ENCODE peak calls at places on chromosomes 3 and 15, in ten cellular contexts. One of them, this sample, is unnamed.

GRCh38 chr15:84079885-84080777 is 155.4 kb upstream of the GOLGA6L4 start:
- DNase-seq in brain microvascular endothelial cell: no peak
- DNase-seq in neural progenitor cell: peak
- DNase-seq in effector CD8-positive, alpha-beta T cell: no peak
- DNase-seq in HTR-8/SVneo: no peak
- DNase-seq in GM18507: no peak
- DNase-seq in caudate nucleus: peak
- DNase-seq in activated T-helper 1 cell treated with anti-CD3 and anti-CD28 coated beads, Interleukin-2, amount 50 U/mL, for 16 hours: peak
- DNase-seq in non-pigmented ciliary epithelial cell: no peak
- DNase-seq in T-helper 1 cell: peak
- DNase-seq in this sample: no peak

GRCh38 chr3:89002166-89002565 is 105.3 kb upstream of the EPHA3 start:
- DNase-seq in brain microvascular endothelial cell: no peak
- DNase-seq in neural progenitor cell: no peak
- DNase-seq in effector CD8-positive, alpha-beta T cell: no peak
- DNase-seq in HTR-8/SVneo: no peak
- DNase-seq in GM18507: no peak
- DNase-seq in caudate nucleus: no peak
- DNase-seq in activated T-helper 1 cell treated with anti-CD3 and anti-CD28 coated beads, Interleukin-2, amount 50 U/mL, for 16 hours: no peak
- DNase-seq in non-pigmented ciliary epithelial cell: no peak
- DNase-seq in T-helper 1 cell: no peak
- DNase-seq in this sample: no peak

GRCh38 chr3:52047295-52047960 is 8.9 kb downstream of the DUSP7 start:
- DNase-seq in brain microvascular endothelial cell: no peak
- DNase-seq in neural progenitor cell: no peak
- DNase-seq in effector CD8-positive, alpha-beta T cell: no peak
- DNase-seq in HTR-8/SVneo: no peak
- DNase-seq in GM18507: no peak
- DNase-seq in caudate nucleus: peak
- DNase-seq in activated T-helper 1 cell treated with anti-CD3 and anti-CD28 coated beads, Interleukin-2, amount 50 U/mL, for 16 hours: no peak
- DNase-seq in non-pigmented ciliary epithelial cell: no peak
- DNase-seq in T-helper 1 cell: no peak
- DNase-seq in this sample: no peak

GRCh38 chr15:33860749-33861148 is 107.5 kb upstream of the CHRM5 start:
- DNase-seq in brain microvascular endothelial cell: peak
- DNase-seq in neural progenitor cell: no peak
- DNase-seq in effector CD8-positive, alpha-beta T cell: no peak
- DNase-seq in HTR-8/SVneo: peak
- DNase-seq in GM18507: no peak
- DNase-seq in caudate nucleus: no peak
- DNase-seq in activated T-helper 1 cell treated with anti-CD3 and anti-CD28 coated beads, Interleukin-2, amount 50 U/mL, for 16 hours: no peak
- DNase-seq in non-pigmented ciliary epithelial cell: peak
- DNase-seq in T-helper 1 cell: no peak
- DNase-seq in this sample: no peak

GRCh38 chr3:177772908-177773557 is 575.8 kb upstream of the TBL1XR1 start:
- DNase-seq in brain microvascular endothelial cell: no peak
- DNase-seq in neural progenitor cell: no peak
- DNase-seq in effector CD8-positive, alpha-beta T cell: no peak
- DNase-seq in HTR-8/SVneo: no peak
- DNase-seq in GM18507: no peak
- DNase-seq in caudate nucleus: no peak
- DNase-seq in activated T-helper 1 cell treated with anti-CD3 and anti-CD28 coated beads, Interleukin-2, amount 50 U/mL, for 16 hours: no peak
- DNase-seq in non-pigmented ciliary epithelial cell: no peak
- DNase-seq in T-helper 1 cell: no peak
- DNase-seq in this sample: no peak

GRCh38 chr15:80662756-80663553 is 32.2 kb upstream of the ABHD17C start:
- DNase-seq in brain microvascular endothelial cell: no peak
- DNase-seq in neural progenitor cell: no peak
- DNase-seq in effector CD8-positive, alpha-beta T cell: no peak
- DNase-seq in HTR-8/SVneo: no peak
- DNase-seq in GM18507: no peak
- DNase-seq in caudate nucleus: no peak
- DNase-seq in activated T-helper 1 cell treated with anti-CD3 and anti-CD28 coated beads, Interleukin-2, amount 50 U/mL, for 16 hours: no peak
- DNase-seq in non-pigmented ciliary epithelial cell: no peak
- DNase-seq in T-helper 1 cell: no peak
- DNase-seq in this sample: no peak

GRCh38 chr3:7977245-7978103 is 524.1 kb upstream of the LMCD1 start:
- DNase-seq in brain microvascular endothelial cell: peak
- DNase-seq in neural progenitor cell: no peak
- DNase-seq in effector CD8-positive, alpha-beta T cell: no peak
- DNase-seq in HTR-8/SVneo: no peak
- DNase-seq in GM18507: no peak
- DNase-seq in caudate nucleus: no peak
- DNase-seq in activated T-helper 1 cell treated with anti-CD3 and anti-CD28 coated beads, Interleukin-2, amount 50 U/mL, for 16 hours: no peak
- DNase-seq in non-pigmented ciliary epithelial cell: peak
- DNase-seq in T-helper 1 cell: no peak
- DNase-seq in this sample: no peak

GRCh38 chr15:32840481-32841245 is 122.9 kb downstream of the GREM1 start:
- DNase-seq in brain microvascular endothelial cell: no peak
- DNase-seq in neural progenitor cell: no peak
- DNase-seq in effector CD8-positive, alpha-beta T cell: no peak
- DNase-seq in HTR-8/SVneo: no peak
- DNase-seq in GM18507: no peak
- DNase-seq in caudate nucleus: no peak
- DNase-seq in activated T-helper 1 cell treated with anti-CD3 and anti-CD28 coated beads, Interleukin-2, amount 50 U/mL, for 16 hours: no peak
- DNase-seq in non-pigmented ciliary epithelial cell: no peak
- DNase-seq in T-helper 1 cell: no peak
- DNase-seq in this sample: no peak

GRCh38 chr3:196537319-196537984 is 22.3 kb upstream of the SMCO1 start:
- DNase-seq in brain microvascular endothelial cell: no peak
- DNase-seq in neural progenitor cell: peak
- DNase-seq in effector CD8-positive, alpha-beta T cell: peak
- DNase-seq in HTR-8/SVneo: peak
- DNase-seq in GM18507: peak
- DNase-seq in caudate nucleus: no peak
- DNase-seq in activated T-helper 1 cell treated with anti-CD3 and anti-CD28 coated beads, Interleukin-2, amount 50 U/mL, for 16 hours: peak
- DNase-seq in non-pigmented ciliary epithelial cell: no peak
- DNase-seq in T-helper 1 cell: peak
- DNase-seq in this sample: no peak

GRCh38 chr15:83206971-83207621 is 527 bp downstream of the HDGFL3 start:
- DNase-seq in brain microvascular endothelial cell: peak
- DNase-seq in neural progenitor cell: peak
- DNase-seq in effector CD8-positive, alpha-beta T cell: no peak
- DNase-seq in HTR-8/SVneo: peak
- DNase-seq in GM18507: no peak
- DNase-seq in caudate nucleus: peak
- DNase-seq in activated T-helper 1 cell treated with anti-CD3 and anti-CD28 coated beads, Interleukin-2, amount 50 U/mL, for 16 hours: no peak
- DNase-seq in non-pigmented ciliary epithelial cell: no peak
- DNase-seq in T-helper 1 cell: peak
- DNase-seq in this sample: no peak

GRCh38 chr15:51267714-51268105 is 70.7 kb downstream of the CYP19A1 start:
- DNase-seq in brain microvascular endothelial cell: no peak
- DNase-seq in neural progenitor cell: peak
- DNase-seq in effector CD8-positive, alpha-beta T cell: no peak
- DNase-seq in HTR-8/SVneo: peak
- DNase-seq in GM18507: no peak
- DNase-seq in caudate nucleus: peak
- DNase-seq in activated T-helper 1 cell treated with anti-CD3 and anti-CD28 coated beads, Interleukin-2, amount 50 U/mL, for 16 hours: no peak
- DNase-seq in non-pigmented ciliary epithelial cell: no peak
- DNase-seq in T-helper 1 cell: no peak
- DNase-seq in this sample: no peak

GRCh38 chr15:42121021-42121420 is 26.7 kb upstream of the PLA2G4D start:
- DNase-seq in brain microvascular endothelial cell: no peak
- DNase-seq in neural progenitor cell: no peak
- DNase-seq in effector CD8-positive, alpha-beta T cell: no peak
- DNase-seq in HTR-8/SVneo: no peak
- DNase-seq in GM18507: no peak
- DNase-seq in caudate nucleus: no peak
- DNase-seq in activated T-helper 1 cell treated with anti-CD3 and anti-CD28 coated beads, Interleukin-2, amount 50 U/mL, for 16 hours: no peak
- DNase-seq in non-pigmented ciliary epithelial cell: no peak
- DNase-seq in T-helper 1 cell: no peak
- DNase-seq in this sample: no peak

GRCh38 chr15:29554531-29554930 is 267.7 kb downstream of the TJP1 start:
- DNase-seq in brain microvascular endothelial cell: no peak
- DNase-seq in neural progenitor cell: no peak
- DNase-seq in effector CD8-positive, alpha-beta T cell: no peak
- DNase-seq in HTR-8/SVneo: no peak
- DNase-seq in GM18507: no peak
- DNase-seq in caudate nucleus: no peak
- DNase-seq in activated T-helper 1 cell treated with anti-CD3 and anti-CD28 coated beads, Interleukin-2, amount 50 U/mL, for 16 hours: no peak
- DNase-seq in non-pigmented ciliary epithelial cell: no peak
- DNase-seq in T-helper 1 cell: no peak
- DNase-seq in this sample: no peak

GRCh38 chr15:67087507-67088172 is 22.2 kb downstream of the SMAD3 start:
- DNase-seq in brain microvascular endothelial cell: no peak
- DNase-seq in neural progenitor cell: no peak
- DNase-seq in effector CD8-positive, alpha-beta T cell: no peak
- DNase-seq in HTR-8/SVneo: no peak
- DNase-seq in GM18507: no peak
- DNase-seq in caudate nucleus: no peak
- DNase-seq in activated T-helper 1 cell treated with anti-CD3 and anti-CD28 coated beads, Interleukin-2, amount 50 U/mL, for 16 hours: no peak
- DNase-seq in non-pigmented ciliary epithelial cell: no peak
- DNase-seq in T-helper 1 cell: no peak
- DNase-seq in this sample: no peak

GRCh38 chr15:77375133-77375532 is 44.8 kb downstream of the PEAK1 start:
- DNase-seq in brain microvascular endothelial cell: no peak
- DNase-seq in neural progenitor cell: no peak
- DNase-seq in effector CD8-positive, alpha-beta T cell: no peak
- DNase-seq in HTR-8/SVneo: no peak
- DNase-seq in GM18507: no peak
- DNase-seq in caudate nucleus: no peak
- DNase-seq in activated T-helper 1 cell treated with anti-CD3 and anti-CD28 coated beads, Interleukin-2, amount 50 U/mL, for 16 hours: no peak
- DNase-seq in non-pigmented ciliary epithelial cell: no peak
- DNase-seq in T-helper 1 cell: no peak
- DNase-seq in this sample: no peak

GRCh38 chr3:5016218-5017161 is 37.3 kb downstream of the BHLHE40 start:
- DNase-seq in brain microvascular endothelial cell: peak
- DNase-seq in neural progenitor cell: no peak
- DNase-seq in effector CD8-positive, alpha-beta T cell: no peak
- DNase-seq in HTR-8/SVneo: peak
- DNase-seq in GM18507: no peak
- DNase-seq in caudate nucleus: no peak
- DNase-seq in activated T-helper 1 cell treated with anti-CD3 and anti-CD28 coated beads, Interleukin-2, amount 50 U/mL, for 16 hours: no peak
- DNase-seq in non-pigmented ciliary epithelial cell: peak
- DNase-seq in T-helper 1 cell: peak
- DNase-seq in this sample: no peak

GRCh38 chr3:150238995-150239612 is 169.0 kb upstream of the TSC22D2 start:
- DNase-seq in brain microvascular endothelial cell: no peak
- DNase-seq in neural progenitor cell: peak
- DNase-seq in effector CD8-positive, alpha-beta T cell: no peak
- DNase-seq in HTR-8/SVneo: no peak
- DNase-seq in GM18507: no peak
- DNase-seq in caudate nucleus: no peak
- DNase-seq in activated T-helper 1 cell treated with anti-CD3 and anti-CD28 coated beads, Interleukin-2, amount 50 U/mL, for 16 hours: no peak
- DNase-seq in non-pigmented ciliary epithelial cell: no peak
- DNase-seq in T-helper 1 cell: no peak
- DNase-seq in this sample: no peak

GRCh38 chr3:55191911-55192787 is 264.3 kb upstream of the LRTM1 start:
- DNase-seq in brain microvascular endothelial cell: peak
- DNase-seq in neural progenitor cell: no peak
- DNase-seq in effector CD8-positive, alpha-beta T cell: no peak
- DNase-seq in HTR-8/SVneo: peak
- DNase-seq in GM18507: no peak
- DNase-seq in caudate nucleus: no peak
- DNase-seq in activated T-helper 1 cell treated with anti-CD3 and anti-CD28 coated beads, Interleukin-2, amount 50 U/mL, for 16 hours: no peak
- DNase-seq in non-pigmented ciliary epithelial cell: peak
- DNase-seq in T-helper 1 cell: no peak
- DNase-seq in this sample: no peak

GRCh38 chr3:129239992-129240391 is 9.4 kb upstream of the COPG1 start:
- DNase-seq in brain microvascular endothelial cell: no peak
- DNase-seq in neural progenitor cell: no peak
- DNase-seq in effector CD8-positive, alpha-beta T cell: no peak
- DNase-seq in HTR-8/SVneo: no peak
- DNase-seq in GM18507: no peak
- DNase-seq in caudate nucleus: no peak
- DNase-seq in activated T-helper 1 cell treated with anti-CD3 and anti-CD28 coated beads, Interleukin-2, amount 50 U/mL, for 16 hours: no peak
- DNase-seq in non-pigmented ciliary epithelial cell: no peak
- DNase-seq in T-helper 1 cell: no peak
- DNase-seq in this sample: no peak

GRCh38 chr15:40029979-40030893 is 8.7 kb downstream of the SRP14 start:
- DNase-seq in brain microvascular endothelial cell: no peak
- DNase-seq in neural progenitor cell: peak
- DNase-seq in effector CD8-positive, alpha-beta T cell: no peak
- DNase-seq in HTR-8/SVneo: no peak
- DNase-seq in GM18507: no peak
- DNase-seq in caudate nucleus: no peak
- DNase-seq in activated T-helper 1 cell treated with anti-CD3 and anti-CD28 coated beads, Interleukin-2, amount 50 U/mL, for 16 hours: no peak
- DNase-seq in non-pigmented ciliary epithelial cell: no peak
- DNase-seq in T-helper 1 cell: no peak
- DNase-seq in this sample: no peak

GRCh38 chr3:189941679-189942078 is 179.0 kb downstream of the P3H2 start:
- DNase-seq in brain microvascular endothelial cell: peak
- DNase-seq in neural progenitor cell: no peak
- DNase-seq in effector CD8-positive, alpha-beta T cell: no peak
- DNase-seq in HTR-8/SVneo: no peak
- DNase-seq in GM18507: no peak
- DNase-seq in caudate nucleus: no peak
- DNase-seq in activated T-helper 1 cell treated with anti-CD3 and anti-CD28 coated beads, Interleukin-2, amount 50 U/mL, for 16 hours: no peak
- DNase-seq in non-pigmented ciliary epithelial cell: peak
- DNase-seq in T-helper 1 cell: no peak
- DNase-seq in this sample: no peak

GRCh38 chr3:69423756-69424155 is 37.9 kb upstream of the FRMD4B start:
- DNase-seq in brain microvascular endothelial cell: no peak
- DNase-seq in neural progenitor cell: no peak
- DNase-seq in effector CD8-positive, alpha-beta T cell: no peak
- DNase-seq in HTR-8/SVneo: no peak
- DNase-seq in GM18507: no peak
- DNase-seq in caudate nucleus: no peak
- DNase-seq in activated T-helper 1 cell treated with anti-CD3 and anti-CD28 coated beads, Interleukin-2, amount 50 U/mL, for 16 hours: no peak
- DNase-seq in non-pigmented ciliary epithelial cell: no peak
- DNase-seq in T-helper 1 cell: no peak
- DNase-seq in this sample: no peak

GRCh38 chr3:144041960-144042556 is 70.4 kb downstream of the DIPK2A start:
- DNase-seq in brain microvascular endothelial cell: no peak
- DNase-seq in neural progenitor cell: no peak
- DNase-seq in effector CD8-positive, alpha-beta T cell: no peak
- DNase-seq in HTR-8/SVneo: no peak
- DNase-seq in GM18507: no peak
- DNase-seq in caudate nucleus: no peak
- DNase-seq in activated T-helper 1 cell treated with anti-CD3 and anti-CD28 coated beads, Interleukin-2, amount 50 U/mL, for 16 hours: no peak
- DNase-seq in non-pigmented ciliary epithelial cell: no peak
- DNase-seq in T-helper 1 cell: no peak
- DNase-seq in this sample: no peak

GRCh38 chr3:42684632-42685362 is 540 bp upstream of the KLHL40 start:
- DNase-seq in brain microvascular endothelial cell: no peak
- DNase-seq in neural progenitor cell: no peak
- DNase-seq in effector CD8-positive, alpha-beta T cell: no peak
- DNase-seq in HTR-8/SVneo: no peak
- DNase-seq in GM18507: no peak
- DNase-seq in caudate nucleus: no peak
- DNase-seq in activated T-helper 1 cell treated with anti-CD3 and anti-CD28 coated beads, Interleukin-2, amount 50 U/mL, for 16 hours: no peak
- DNase-seq in non-pigmented ciliary epithelial cell: no peak
- DNase-seq in T-helper 1 cell: no peak
- DNase-seq in this sample: no peak

GRCh38 chr15:41499109-41499851 is 5.6 kb downstream of the ITPKA start:
- DNase-seq in brain microvascular endothelial cell: no peak
- DNase-seq in neural progenitor cell: no peak
- DNase-seq in effector CD8-positive, alpha-beta T cell: no peak
- DNase-seq in HTR-8/SVneo: no peak
- DNase-seq in GM18507: no peak
- DNase-seq in caudate nucleus: peak
- DNase-seq in activated T-helper 1 cell treated with anti-CD3 and anti-CD28 coated beads, Interleukin-2, amount 50 U/mL, for 16 hours: no peak
- DNase-seq in non-pigmented ciliary epithelial cell: no peak
- DNase-seq in T-helper 1 cell: no peak
- DNase-seq in this sample: no peak

GRCh38 chr15:101810905-101811304 is 1.1 kb upstream of the OR4F15 start:
- DNase-seq in brain microvascular endothelial cell: no peak
- DNase-seq in neural progenitor cell: peak
- DNase-seq in effector CD8-positive, alpha-beta T cell: no peak
- DNase-seq in HTR-8/SVneo: peak
- DNase-seq in GM18507: no peak
- DNase-seq in caudate nucleus: no peak
- DNase-seq in activated T-helper 1 cell treated with anti-CD3 and anti-CD28 coated beads, Interleukin-2, amount 50 U/mL, for 16 hours: no peak
- DNase-seq in non-pigmented ciliary epithelial cell: no peak
- DNase-seq in T-helper 1 cell: no peak
- DNase-seq in this sample: no peak

GRCh38 chr15:29889545-29890329 is 67.5 kb upstream of the TJP1 start:
- DNase-seq in brain microvascular endothelial cell: no peak
- DNase-seq in neural progenitor cell: no peak
- DNase-seq in effector CD8-positive, alpha-beta T cell: no peak
- DNase-seq in HTR-8/SVneo: no peak
- DNase-seq in GM18507: no peak
- DNase-seq in caudate nucleus: no peak
- DNase-seq in activated T-helper 1 cell treated with anti-CD3 and anti-CD28 coated beads, Interleukin-2, amount 50 U/mL, for 16 hours: no peak
- DNase-seq in non-pigmented ciliary epithelial cell: no peak
- DNase-seq in T-helper 1 cell: no peak
- DNase-seq in this sample: no peak

GRCh38 chr3:143707848-143708247 is 140.4 kb downstream of the SLC9A9 start:
- DNase-seq in brain microvascular endothelial cell: peak
- DNase-seq in neural progenitor cell: no peak
- DNase-seq in effector CD8-positive, alpha-beta T cell: no peak
- DNase-seq in HTR-8/SVneo: no peak
- DNase-seq in GM18507: no peak
- DNase-seq in caudate nucleus: no peak
- DNase-seq in activated T-helper 1 cell treated with anti-CD3 and anti-CD28 coated beads, Interleukin-2, amount 50 U/mL, for 16 hours: no peak
- DNase-seq in non-pigmented ciliary epithelial cell: no peak
- DNase-seq in T-helper 1 cell: no peak
- DNase-seq in this sample: no peak

This sample was measured in GM12864.